ENCODE peak calls at places on chromosomes 7 and 10, in six cellular contexts. I, S, B, M, X and Z are unnamed samples.
A peak's percentile ranks its signal among the peaks of the same experiment; 100 is the strongest.

GRCh38 chr10:101041252-101041761 is 10.3 kb downstream of the SFXN3 start:
- DNase-seq in I (no peak), S (peak; percentile 68), B (peak; percentile 60), M (peak; percentile 88), X (peak; percentile 85), Z (peak; percentile 44)

GRCh38 chr7:82241371-82241770 is 202.2 kb downstream of the CACNA2D1 start:
- DNase-seq in I (no peak), S (no peak), B (no peak), M (no peak), X (no peak), Z (no peak)

GRCh38 chr10:100346351-100346764 is 675 bp upstream of the SCD start:
- DNase-seq in I (peak; percentile 87), S (peak; percentile 72), B (peak; percentile 49), M (peak; percentile 70), X (peak; percentile 87), Z (peak; percentile 23)

GRCh38 chr7:110534241-110534931 is 556.5 kb upstream of the LRRN3 start:
- DNase-seq in I (no peak), S (no peak), B (no peak), M (peak; percentile 71), X (no peak), Z (no peak)

GRCh38 chr7:19674266-19674960 is 34.4 kb downstream of the POLR1F start:
- DNase-seq in I (no peak), S (no peak), B (no peak), M (no peak), X (no peak), Z (no peak)

GRCh38 chr10:88730864-88731263 is 24.8 kb downstream of the LIPK start:
- DNase-seq in I (no peak), S (no peak), B (no peak), M (no peak), X (no peak), Z (no peak)

GRCh38 chr10:42991442-42992098 is 85.3 kb upstream of the RET start:
- DNase-seq in I (no peak), S (no peak), B (no peak), M (no peak), X (no peak), Z (no peak)

GRCh38 chr7:147153571-147153970 is 1037.0 kb downstream of the CNTNAP2 start:
- DNase-seq in I (no peak), S (no peak), B (no peak), M (no peak), X (no peak), Z (no peak)

GRCh38 chr10:64726466-64726865 is 1205.3 kb downstream of the REEP3 start:
- DNase-seq in I (no peak), S (no peak), B (no peak), M (no peak), X (no peak), Z (no peak)

GRCh38 chr10:103855852-103856496 is 598 bp upstream of the SH3PXD2A start:
- DNase-seq in I (no peak), S (no peak), B (no peak), M (no peak), X (no peak), Z (no peak)

GRCh38 chr10:103856497-103857175 is 1.3 kb upstream of the SH3PXD2A start:
- DNase-seq in I (no peak), S (no peak), B (no peak), M (no peak), X (no peak), Z (no peak)

GRCh38 chr10:103854265-103854686 is 1.1 kb downstream of the SH3PXD2A start:
- DNase-seq in I (no peak), S (no peak), B (no peak), M (no peak), X (no peak), Z (no peak)

GRCh38 chr10:103854687-103855423 is 521 bp downstream of the SH3PXD2A start:
- DNase-seq in I (no peak), S (no peak), B (no peak), M (peak; percentile 24), X (no peak), Z (no peak)

DNA sequence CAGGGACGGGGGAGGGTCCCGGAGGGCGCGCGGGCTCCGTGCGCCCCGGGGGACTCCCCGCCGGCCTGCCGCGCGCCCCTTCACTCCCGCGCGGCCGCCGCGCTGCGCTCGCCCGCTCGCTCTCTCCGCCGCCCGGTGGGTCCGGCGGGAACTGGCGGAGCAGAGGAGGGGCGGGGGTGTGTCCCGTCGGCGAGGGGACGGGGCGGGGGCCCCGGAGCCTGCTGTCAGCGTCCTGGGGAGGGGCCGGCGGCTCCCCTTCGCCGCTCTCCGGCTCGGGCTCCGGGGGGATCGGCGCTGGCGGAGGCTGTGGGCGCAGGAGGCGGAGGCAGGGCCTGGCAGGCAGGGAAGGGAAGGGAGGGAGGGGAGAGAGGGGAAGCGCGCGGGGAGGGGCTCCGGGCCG is at the start of gene SH3PXD2A:
- DNase-seq in I (peak; percentile 74), S (no peak), B (peak; percentile 5), M (no peak), X (no peak), Z (no peak)
- H3K27ac ChIP-seq in I (peak within 1 kb of the TSS; percentile 65), S (peak within 1 kb of the TSS; percentile 69), B (no peak within 1 kb of the TSS), M (peak within 1 kb of the TSS; percentile 44), X (no peak within 1 kb of the TSS), Z (peak within 1 kb of the TSS; percentile 2)

DNA sequence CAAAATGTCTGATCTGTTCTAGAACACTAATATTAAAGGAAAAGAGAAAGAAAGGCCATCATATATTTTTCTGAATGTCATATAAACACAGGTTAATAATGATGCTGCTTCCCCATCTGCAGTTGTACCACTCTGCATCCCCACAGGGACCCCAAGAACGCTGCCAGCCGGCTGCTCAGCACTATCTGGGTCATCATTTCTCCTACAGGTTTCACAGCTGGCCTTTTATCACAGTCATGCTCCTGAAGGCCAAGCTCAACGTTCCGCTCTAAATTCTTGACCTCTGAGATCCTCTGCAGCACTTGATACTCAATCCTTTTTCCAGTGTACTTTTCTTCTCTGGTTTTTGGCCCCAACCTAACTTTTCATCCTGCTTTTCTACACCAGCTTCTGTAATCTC is 4.8 kb downstream of the IDI1 start:
- DNase-seq in I (no peak), S (no peak), B (no peak), M (no peak), X (no peak), Z (no peak)
- H3K27ac ChIP-seq in I (peak overlapping the region; percentile 63), S (peak overlapping the region; percentile 34), B (peak overlapping the region; percentile 29), M (no peak overlapping the region), X (peak overlapping the region; percentile 82), Z (peak overlapping the region; percentile 40)

DNA sequence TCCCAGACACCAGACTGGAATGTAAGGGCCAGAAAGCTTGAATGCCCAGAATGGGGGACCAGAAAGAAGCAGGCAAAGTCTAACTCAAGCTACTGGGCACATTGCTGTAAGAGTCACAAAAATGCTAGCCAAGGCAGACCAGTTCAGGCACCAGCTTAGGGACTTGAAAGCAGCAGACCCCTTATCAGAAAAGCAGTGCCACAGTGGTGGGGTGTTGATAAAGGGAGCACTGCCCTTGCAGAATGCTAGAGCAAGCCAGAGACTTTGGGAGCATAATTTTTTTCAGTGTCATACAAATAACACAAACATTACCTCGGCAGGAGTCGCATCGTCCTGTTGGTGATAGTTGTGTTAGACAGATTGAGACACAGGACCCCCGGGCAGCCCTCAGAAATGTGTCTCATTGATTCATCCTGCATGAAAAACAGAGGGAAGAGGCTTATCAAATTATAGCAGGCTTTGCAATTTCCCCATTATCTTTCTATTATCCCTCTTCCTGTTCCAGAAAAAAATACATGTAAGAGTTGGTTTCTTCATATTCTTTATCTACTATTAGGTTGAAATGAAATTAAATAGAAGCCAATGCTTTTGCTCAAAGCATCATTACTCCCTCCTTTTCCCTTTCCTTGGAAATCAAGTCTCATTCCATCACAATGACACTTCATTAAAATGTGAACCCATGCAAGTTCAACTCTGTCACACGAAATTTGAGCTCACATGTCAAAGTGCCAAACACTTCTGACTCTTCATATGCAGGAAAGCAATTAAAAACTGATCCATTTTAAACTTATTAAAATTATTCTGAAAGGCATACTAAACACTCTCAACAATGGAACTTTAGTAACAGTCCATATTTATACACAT is 13.4 kb downstream of the LRRC17 start:
- DNase-seq in I (no peak), S (no peak), B (no peak), M (peak; percentile 39), X (no peak), Z (no peak)
- H3K27ac ChIP-seq in I (no peak overlapping the region), S (no peak overlapping the region), B (no peak overlapping the region), M (peak overlapping the region; percentile 80), X (no peak overlapping the region), Z (no peak overlapping the region)

DNA sequence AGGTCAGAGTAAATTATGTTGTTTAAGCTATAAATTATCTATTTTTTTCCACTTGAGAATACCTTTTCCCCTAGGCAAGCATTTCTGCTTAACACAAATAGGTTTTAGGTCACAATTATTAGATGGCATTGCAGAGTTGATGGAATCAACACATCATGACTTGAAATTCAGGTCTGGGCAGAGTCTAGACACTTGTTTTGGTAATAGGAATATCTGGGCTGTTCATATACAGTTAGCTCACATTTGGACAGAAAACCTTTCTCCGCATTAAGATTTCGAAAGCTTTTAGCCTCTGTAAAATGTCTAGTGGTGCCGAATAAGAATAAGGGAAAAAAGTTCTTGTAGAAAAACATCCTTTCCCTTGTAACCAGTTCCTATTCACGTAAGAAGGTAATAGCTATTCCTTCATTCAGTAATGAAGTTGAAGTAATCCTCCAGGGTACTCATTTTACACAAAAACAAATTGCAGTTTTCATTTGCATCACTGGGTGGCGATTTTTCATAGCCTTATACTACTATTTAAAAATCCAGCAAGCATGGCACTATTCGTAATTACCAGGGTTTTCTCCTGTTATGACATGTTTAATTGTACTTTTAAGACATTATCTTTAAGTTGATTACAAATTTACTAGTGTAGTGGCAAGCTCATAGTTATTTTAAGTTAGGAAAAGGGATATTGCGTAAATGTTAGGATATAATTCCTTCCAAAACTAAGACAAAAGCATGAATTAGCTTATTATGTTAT is 37.0 kb downstream of the RPA3 start:
- DNase-seq in I (no peak), S (no peak), B (no peak), M (peak; percentile 61), X (peak; percentile 75), Z (no peak)
- H3K27ac ChIP-seq in I (peak overlapping the region; percentile 12), S (peak overlapping the region; percentile 51), B (no peak overlapping the region), M (no peak overlapping the region), X (peak overlapping the region; percentile 12), Z (peak overlapping the region; percentile 14)